ENCODE peak calls at places on chromosomes 5 and 9, in nine cellular contexts. M is heart right ventricle, H is body of pancreas, Y is Caco-2, X is ovary, A is endothelial cell of umbilical vein, Q is PC-3, C is BE2C, G is endodermal cell. V is an unnamed sample. For H3K4me1, the result is how much of the 10 kb centered on the place peaks cover.

GRCh38 chr5:138271281-138271680 is 3.1 kb downstream of the GFRA3 start:
- DNase-seq in M (no peak), H (no peak), Y (no peak), X (no peak), A (no peak), Q (no peak), C (no peak), G (no peak), V (no peak)

GRCh38 chr9:36840895-36841536 is 193.1 kb downstream of the PAX5 start:
- DNase-seq in M (no peak), H (no peak), Y (peak), X (no peak), A (no peak), Q (no peak), C (no peak), G (no peak), V (no peak)

GRCh38 chr9:37951671-37952579 is 48.0 kb upstream of the SLC25A51 start:
- DNase-seq in M (no peak), H (no peak), Y (no peak), X (no peak), A (no peak), Q (no peak), C (no peak), G (no peak), V (peak)

GRCh38 chr5:124979174-124979573 is 232.7 kb upstream of the ZNF608 start:
- DNase-seq in M (no peak), H (no peak), Y (peak), X (no peak), A (no peak), Q (peak), C (no peak), G (peak), V (no peak)

GRCh38 chr5:158886086-158886485 is 213.6 kb downstream of the EBF1 start:
- DNase-seq in M (no peak), H (no peak), Y (no peak), X (no peak), A (no peak), Q (no peak), C (no peak), G (no peak), V (no peak)

GRCh38 chr5:38853753-38854470 is 8.1 kb downstream of the OSMR start:
- DNase-seq in M (no peak), H (no peak), Y (peak), X (no peak), A (no peak), Q (peak), C (no peak), G (no peak), V (no peak)

GRCh38 chr5:137491121-137491520 is 8.0 kb downstream of the SPOCK1 start:
- DNase-seq in M (no peak), H (no peak), Y (no peak), X (no peak), A (peak), Q (peak), C (no peak), G (no peak), V (no peak)

GRCh38 chr5:55966284-55966683 is 28.5 kb downstream of the IL6ST start:
- DNase-seq in M (no peak), H (no peak), Y (no peak), X (no peak), A (no peak), Q (peak), C (no peak), G (no peak), V (no peak)

GRCh38 chr5:142671801-142672200 is 14.1 kb downstream of the FGF1 start:
- DNase-seq in M (no peak), H (no peak), Y (no peak), X (no peak), A (no peak), Q (peak), C (no peak), G (no peak), V (no peak)

GRCh38 chr9:16519001-16519400 is 351.5 kb downstream of the BNC2 start:
- DNase-seq in M (no peak), H (no peak), Y (no peak), X (no peak), A (no peak), Q (no peak), C (no peak), G (peak), V (no peak)

GRCh38 chr9:28782630-28783029 is 1209.3 kb upstream of the C9orf72 start:
- DNase-seq in M (no peak), H (no peak), Y (no peak), X (no peak), A (no peak), Q (peak), C (no peak), G (no peak), V (no peak)

GRCh38 chr9:114172981-114173833 is 17.9 kb downstream of the COL27A1 start:
- DNase-seq in M (no peak), H (no peak), Y (no peak), X (no peak), A (no peak), Q (no peak), C (no peak), G (no peak), V (peak)

DNA sequence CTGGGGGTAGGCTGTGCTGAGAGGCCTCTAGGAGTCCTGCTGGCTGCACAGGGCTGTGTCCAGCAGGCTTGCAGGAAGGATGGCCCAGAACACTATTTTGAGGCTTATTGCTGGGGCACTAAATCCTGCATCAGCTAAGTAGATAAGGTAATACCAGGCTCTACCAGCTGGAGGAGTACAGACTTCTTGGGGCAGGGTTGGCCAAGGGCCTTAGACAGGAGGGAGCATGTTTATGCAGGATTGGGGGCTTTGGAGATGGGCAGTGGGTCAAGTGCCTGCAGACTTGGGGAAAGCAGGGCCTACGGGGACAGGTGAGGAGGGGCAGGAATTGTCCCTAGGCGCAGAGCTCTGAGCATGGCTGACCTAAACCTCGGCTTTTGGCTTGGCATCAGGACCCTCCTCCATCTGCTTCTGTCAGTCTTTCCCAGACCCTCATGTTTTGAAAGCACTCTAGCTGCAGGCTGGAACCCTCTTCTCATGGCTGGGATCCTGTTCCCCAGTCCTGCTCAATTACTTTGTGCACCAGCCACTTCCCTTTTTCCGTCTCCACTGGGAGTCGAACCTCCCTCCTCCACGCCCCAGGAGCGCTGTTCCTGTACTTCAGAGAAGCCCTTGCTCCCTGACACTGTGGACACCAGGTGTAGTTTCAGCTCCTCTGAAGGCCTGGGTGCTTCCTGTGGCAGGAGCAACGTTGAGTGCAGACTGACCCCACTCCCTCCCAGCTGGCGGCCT is 61.0 kb upstream of the SPTLC1 start:
- DNase-seq in M (no peak), H (no peak), Y (no peak), X (no peak), A (no peak), Q (peak), C (no peak), G (peak), V (no peak)
- TF ChIP-seq CTCF in M (no peak), H (no peak), Y (no peak), X (no peak), A (no peak), Q (no peak), C (peak), G (peak), V (no peak)

GRCh38 chr9:76646249-76646648 is 118.0 kb upstream of the PCA3 start:
- DNase-seq in M (no peak), H (no peak), Y (no peak), X (no peak), A (no peak), Q (no peak), C (peak), G (no peak), V (no peak)

GRCh38 chr9:76651114-76651697 is 113.0 kb upstream of the PCA3 start:
- DNase-seq in M (no peak), H (no peak), Y (no peak), X (no peak), A (peak), Q (no peak), C (no peak), G (no peak), V (no peak)

GRCh38 chr9:76650692-76651091 is 113.5 kb upstream of the PCA3 start:
- DNase-seq in M (no peak), H (no peak), Y (no peak), X (no peak), A (peak), Q (no peak), C (no peak), G (peak), V (no peak)

GRCh38 chr9:76652894-76653293 is 111.3 kb upstream of the PCA3 start:
- DNase-seq in M (no peak), H (no peak), Y (no peak), X (no peak), A (no peak), Q (no peak), C (no peak), G (no peak), V (no peak)

DNA sequence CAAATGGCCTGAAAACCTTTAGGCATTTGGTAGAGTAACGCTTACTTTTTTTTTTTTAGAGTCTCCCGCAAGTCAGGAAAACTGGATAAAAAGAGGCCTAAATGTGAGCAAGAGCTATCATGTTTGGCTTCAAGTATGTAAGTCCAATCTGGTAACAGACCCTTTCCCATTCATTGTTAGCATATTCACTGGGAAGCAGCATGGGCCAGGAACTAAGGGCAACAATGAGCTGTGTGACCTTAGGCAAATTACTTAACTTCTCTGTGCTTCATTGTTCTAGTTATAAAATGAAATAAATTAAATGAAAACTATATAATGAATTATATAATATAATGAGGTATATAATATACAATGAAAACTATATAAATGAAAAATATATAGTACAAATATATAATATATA is 114.3 kb upstream of the PCA3 start:
- DNase-seq in M (no peak), H (no peak), Y (no peak), X (no peak), A (no peak), Q (no peak), C (no peak), G (no peak), V (no peak)
- H3K4me1 ChIP-seq in M (under half), H (under half), Y (under half), X (under half), A (under half), Q (under half), C (under half), G (under half), V (under half)

GRCh38 chr9:137303893-137304382 is 1.9 kb upstream of the NRARP start:
- DNase-seq in M (no peak), H (no peak), Y (no peak), X (no peak), A (no peak), Q (no peak), C (peak), G (peak), V (no peak)

GRCh38 chr9:137303031-137303892 is 1.2 kb upstream of the NRARP start:
- DNase-seq in M (no peak), H (no peak), Y (peak), X (no peak), A (no peak), Q (no peak), C (peak), G (peak), V (peak)

GRCh38 chr9:137305788-137306545 is 3.9 kb upstream of the NRARP start:
- DNase-seq in M (peak), H (no peak), Y (peak), X (no peak), A (peak), Q (no peak), C (peak), G (peak), V (peak)

GRCh38 chr9:137305060-137305787 is 3.2 kb upstream of the NRARP start:
- DNase-seq in M (peak), H (peak), Y (peak), X (peak), A (peak), Q (no peak), C (peak), G (peak), V (peak)

DNA sequence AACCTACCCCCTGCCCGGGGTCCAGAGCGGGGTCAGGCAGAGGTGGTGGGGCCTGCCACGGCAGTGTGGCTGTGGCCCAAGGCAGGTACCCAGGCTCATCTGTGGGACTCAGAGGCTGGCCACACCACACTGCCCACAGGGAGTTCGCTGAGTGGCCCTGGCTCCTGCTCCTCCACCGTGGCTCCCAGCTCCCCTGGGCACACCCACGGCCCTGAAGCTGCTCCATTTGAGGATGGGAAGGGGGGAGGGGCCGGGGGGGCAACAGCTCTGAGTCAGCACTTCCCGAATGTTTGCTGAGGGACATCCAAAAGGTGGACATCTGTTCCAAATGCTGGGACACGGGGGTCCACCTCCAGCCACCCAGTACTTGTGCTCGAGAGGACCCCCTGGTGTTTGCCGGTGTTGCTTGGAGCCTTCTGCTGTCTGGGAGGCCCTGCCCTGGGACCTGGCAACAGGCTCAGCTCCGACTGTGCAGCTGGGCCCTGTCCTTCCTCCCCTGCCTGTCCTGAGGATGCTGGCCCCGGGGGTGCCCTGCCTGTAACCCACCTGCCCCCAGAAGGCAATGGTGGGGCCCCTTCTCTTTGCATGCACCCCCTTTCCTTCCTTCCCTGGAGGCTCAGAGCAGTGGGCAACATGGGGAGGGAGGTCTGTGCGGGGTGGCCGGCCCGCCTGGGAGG is 2.5 kb upstream of the NRARP start:
- DNase-seq in M (no peak), H (no peak), Y (peak), X (peak), A (no peak), Q (no peak), C (peak), G (peak), V (no peak)
- TF ChIP-seq CTCF in M (no peak), H (no peak), Y (no peak), X (no peak), A (no peak), Q (no peak), C (peak), G (no peak), V (no peak)

GRCh38 chr9:99114049-99114440 is 9.1 kb downstream of the TGFBR1 start:
- DNase-seq in M (no peak), H (no peak), Y (no peak), X (no peak), A (no peak), Q (no peak), C (no peak), G (no peak), V (no peak)

GRCh38 chr9:99113418-99114048 is 8.6 kb downstream of the TGFBR1 start:
- DNase-seq in M (no peak), H (no peak), Y (no peak), X (no peak), A (no peak), Q (no peak), C (no peak), G (no peak), V (no peak)

GRCh38 chr9:99112750-99113417 is 8.0 kb downstream of the TGFBR1 start:
- DNase-seq in M (no peak), H (no peak), Y (no peak), X (no peak), A (no peak), Q (no peak), C (no peak), G (no peak), V (no peak)

GRCh38 chr9:99115947-99116543 is 11.1 kb downstream of the TGFBR1 start:
- DNase-seq in M (no peak), H (no peak), Y (no peak), X (no peak), A (no peak), Q (no peak), C (no peak), G (no peak), V (no peak)

DNA sequence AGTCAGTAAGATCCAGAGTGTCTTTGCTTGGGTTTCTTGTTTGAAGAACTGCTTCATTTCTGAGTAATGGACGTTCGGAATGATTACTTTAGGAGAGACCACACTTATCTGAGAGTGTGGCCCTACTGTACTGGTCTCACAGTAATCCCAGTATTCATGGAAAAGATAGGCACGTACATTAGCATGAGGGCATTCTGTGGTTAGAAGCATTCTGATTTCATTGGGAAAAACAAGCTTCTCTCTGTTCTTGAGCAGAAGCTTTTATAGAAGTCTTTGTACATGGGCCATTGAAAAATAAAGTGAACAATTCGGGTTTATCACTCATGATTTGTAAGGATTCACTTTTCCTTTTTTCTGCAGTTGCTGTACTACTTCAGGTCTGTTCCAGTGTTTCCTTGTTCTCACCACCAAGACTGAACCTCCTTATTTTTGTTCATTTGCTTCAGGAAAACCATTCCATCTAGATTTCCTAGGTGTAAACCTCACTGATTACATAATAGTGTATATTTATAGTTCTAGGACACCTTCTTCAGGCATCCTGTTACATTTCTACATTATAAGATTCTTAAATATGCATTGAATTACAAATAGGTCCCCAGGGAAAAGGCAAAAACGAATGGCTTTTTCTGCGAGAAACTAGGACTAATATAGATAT is 10.1 kb downstream of the TGFBR1 start:
- DNase-seq in M (no peak), H (no peak), Y (no peak), X (no peak), A (no peak), Q (no peak), C (no peak), G (no peak), V (no peak)
- H3K4me1 ChIP-seq in M (half or more), H (under half), Y (under half), X (under half), A (under half), Q (under half), C (under half), G (under half), V (under half)

GRCh38 chr5:135891804-135892203 is 3.8 kb downstream of the IL9 start:
- DNase-seq in M (no peak), H (no peak), Y (no peak), X (no peak), A (no peak), Q (no peak), C (no peak), G (peak), V (no peak)
- TF ChIP-seq CTCF in M (no peak), H (no peak), Y (peak), X (no peak), A (no peak), Q (peak), C (peak), G (peak), V (no peak)

GRCh38 chr9:126373241-126373640 is 46.6 kb downstream of the MVB12B start:
- DNase-seq in M (no peak), H (no peak), Y (no peak), X (no peak), A (peak), Q (peak), C (no peak), G (no peak), V (no peak)
- H3K4me1 ChIP-seq in M (under half), H (under half), Y (half or more), X (under half), A (under half), Q (half or more), C (under half), G (under half), V (under half)

DNA sequence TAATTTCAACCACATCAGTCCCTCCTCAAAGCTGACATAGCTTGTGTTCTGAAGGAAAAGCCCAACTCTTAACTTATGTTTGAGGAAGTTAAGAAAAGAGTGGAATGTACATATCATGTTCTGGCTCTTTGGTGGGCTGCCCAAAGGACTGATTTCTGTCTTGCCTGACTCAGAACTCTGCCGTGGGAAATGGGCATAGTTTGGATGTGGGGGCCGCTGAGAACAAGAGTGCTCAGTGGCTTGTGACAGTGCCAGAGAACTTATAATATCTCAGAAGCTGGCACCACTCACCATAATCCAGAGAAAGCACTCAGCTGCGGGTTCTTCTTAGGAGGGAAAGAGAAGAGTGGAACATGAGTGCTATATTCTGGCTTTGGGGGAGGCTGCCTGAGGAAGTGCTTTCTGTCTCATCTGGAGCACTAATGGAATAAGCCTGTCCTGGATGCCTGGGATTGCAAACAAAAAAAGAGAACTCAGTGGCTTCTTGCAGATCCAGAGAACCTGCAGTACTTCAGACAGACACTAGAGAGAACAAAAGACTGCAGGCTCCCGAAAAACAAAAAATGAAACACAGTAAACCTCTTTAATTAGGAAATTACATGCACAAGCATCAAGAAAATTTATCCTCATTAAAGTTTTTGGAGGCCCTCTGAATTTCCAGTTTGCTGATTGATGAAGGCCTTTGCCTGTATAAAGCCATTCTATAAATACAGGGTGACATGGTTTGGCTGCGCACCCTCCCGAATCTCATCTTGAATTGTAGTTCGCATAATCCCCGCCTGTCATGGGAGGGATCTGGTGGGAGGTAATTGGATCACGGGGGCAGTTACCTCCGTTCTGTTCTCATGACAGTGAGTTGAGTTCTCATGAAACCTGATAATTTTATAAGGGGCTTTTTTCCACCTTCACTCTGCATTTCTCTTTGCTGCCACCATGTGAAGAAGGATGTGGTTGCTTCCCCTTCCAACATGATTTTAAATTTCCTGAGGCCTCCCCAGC is 207.0 kb downstream of the DMAC1 start:
- DNase-seq in M (no peak), H (no peak), Y (no peak), X (no peak), A (peak), Q (no peak), C (no peak), G (peak), V (no peak)
- TF ChIP-seq CTCF in M (no peak), H (no peak), Y (peak), X (no peak), A (peak), Q (no peak), C (peak), G (peak), V (no peak)